ENCODE peak calls at places on chromosome 16, in six cellular contexts. Z is stimulated activated CD4-positive, alpha-beta T cell treated with anti-CD3 and anti-CD28 coated beads, Interleukin-1b, Interleukin-23, amount 100 ng/mL, for 24 hours; H is IMR-90; P is activated naive CD8-positive, alpha-beta T cell treated with anti-CD3 and anti-CD28 coated beads for 36 hours; O is Caco-2; N is amniotic stem cell. L is an unnamed sample.

GRCh38 chr16:78184554-78185183 is 85.2 kb downstream of the WWOX start:
- DNase-seq in Z (no peak), O (no peak), H (peak; percentile 82), N (no peak), P (no peak), L (no peak)

GRCh38 chr16:84423416-84423837 is 55.1 kb downstream of the ATP2C2 start:
- DNase-seq in Z (no peak), H (peak; percentile 52), N (no peak), P (no peak), O (peak; percentile 58), L (no peak)

GRCh38 chr16:12262454-12263180 is 286.1 kb downstream of the SNX29 start:
- DNase-seq in Z (no peak), P (no peak), O (no peak), N (no peak), H (peak; percentile 29), L (no peak)

GRCh38 chr16:54407596-54407995 is 121.0 kb upstream of the IRX3 start:
- DNase-seq in N (peak; percentile 9), O (no peak), Z (no peak), P (no peak), H (peak; percentile 1), L (no peak)

GRCh38 chr16:73016488-73016830 is 31.5 kb downstream of the ZFHX3 start:
- DNase-seq in N (no peak), O (no peak), P (no peak), H (no peak), Z (no peak), L (no peak)

GRCh38 chr16:20944861-20945390 is 44.4 kb downstream of the LYRM1 start:
- DNase-seq in N (no peak), O (no peak), H (peak; percentile 16), P (peak; percentile 65), Z (peak; percentile 23), L (no peak)

GRCh38 chr16:4591191-4591590 is 23.5 kb downstream of the UBALD1 start:
- DNase-seq in O (no peak), H (no peak), N (no peak), Z (no peak), P (no peak), L (no peak)

GRCh38 chr16:89315791-89316581 is 98.5 kb downstream of the ZNF778 start:
- DNase-seq in Z (peak; percentile 65), H (peak; percentile 89), O (no peak), P (peak; percentile 77), N (no peak), L (peak; percentile 77)

GRCh38 chr16:397736-398332 is 835 bp downstream of the NME4 start:
- DNase-seq in O (no peak), Z (no peak), P (peak; percentile 35), N (peak; percentile 38), H (peak; percentile 61), L (peak; percentile 93)

GRCh38 chr16:81127051-81127450 is 30.9 kb upstream of the GCSH start:
- DNase-seq in Z (no peak), O (no peak), P (no peak), N (peak; percentile 78), H (peak; percentile 67), L (no peak)

GRCh38 chr16:15653227-15653626 is 3.2 kb downstream of the NDE1 start:
- DNase-seq in P (no peak), N (peak; percentile 46), H (peak; percentile 97), O (no peak), Z (no peak), L (no peak)

GRCh38 chr16:85335584-85336492 is 223.6 kb upstream of the CIBAR2 start:
- DNase-seq in P (no peak), N (no peak), H (peak; percentile 52), Z (no peak), O (no peak), L (peak; percentile 73)

GRCh38 chr16:23990507-23990906 is 154.7 kb downstream of the PRKCB start:
- DNase-seq in Z (no peak), N (no peak), H (no peak), O (no peak), P (no peak), L (no peak)

GRCh38 chr16:12147681-12148479 is 171.3 kb downstream of the SNX29 start:
- DNase-seq in N (no peak), O (no peak), Z (no peak), P (peak; percentile 8), H (no peak), L (no peak)

GRCh38 chr16:28157768-28158535 is 53.8 kb downstream of the XPO6 start:
- DNase-seq in Z (no peak), P (no peak), O (no peak), N (no peak), H (peak; percentile 59), L (no peak)

GRCh38 chr16:11080327-11080967 is 136.1 kb downstream of the CLEC16A start:
- DNase-seq in Z (no peak), N (no peak), P (no peak), O (no peak), H (no peak), L (no peak)

GRCh38 chr16:72301416-72302048 is 129.6 kb upstream of the PMFBP1 start:
- DNase-seq in Z (no peak), H (no peak), N (no peak), P (no peak), O (no peak), L (no peak)

GRCh38 chr16:83847371-83848225 is 39.8 kb downstream of the HSBP1 start:
- DNase-seq in H (no peak), O (no peak), Z (no peak), P (no peak), N (no peak), L (no peak)

GRCh38 chr16:86567701-86568571 is 1.3 kb downstream of the FOXC2 start:
- DNase-seq in N (no peak), P (no peak), Z (no peak), H (peak; percentile 39), O (no peak), L (no peak)